ENCODE peak calls at places on chromosomes 2 and 18, in seven cellular contexts. One of them, this sample, is unnamed. For H3K4me1, the result is how much of the 10 kb centered on the place peaks cover.

GRCh38 chr2:2566396-2567323 is 235.6 kb upstream of the MYT1L start:
- DNase-seq in mesenchymal stem cell: no peak
- DNase-seq in neuronal stem cell: no peak
- DNase-seq in IMR-90: no peak
- DNase-seq in H1: no peak
- DNase-seq in mesendoderm: no peak
- DNase-seq in trophoblast cell: no peak
- DNase-seq in this sample: no peak

GRCh38 chr2:85505551-85506238 is 33.3 kb upstream of the MAT2A start:
- DNase-seq in mesenchymal stem cell: no peak
- DNase-seq in neuronal stem cell: no peak
- DNase-seq in IMR-90: no peak
- DNase-seq in H1: no peak
- DNase-seq in mesendoderm: no peak
- DNase-seq in trophoblast cell: no peak
- DNase-seq in this sample: no peak

GRCh38 chr2:223801702-223802101 is 35.7 kb downstream of the AP1S3 start:
- DNase-seq in mesenchymal stem cell: no peak
- DNase-seq in neuronal stem cell: no peak
- DNase-seq in IMR-90: no peak
- DNase-seq in H1: no peak
- DNase-seq in mesendoderm: no peak
- DNase-seq in trophoblast cell: no peak
- DNase-seq in this sample: no peak

GRCh38 chr2:35946431-35946991 is 409.1 kb upstream of the CRIM1 start:
- DNase-seq in mesenchymal stem cell: no peak
- DNase-seq in neuronal stem cell: no peak
- DNase-seq in IMR-90: no peak
- DNase-seq in H1: no peak
- DNase-seq in mesendoderm: no peak
- DNase-seq in trophoblast cell: no peak
- DNase-seq in this sample: no peak

GRCh38 chr18:46591821-46592391 is 65.1 kb downstream of the LOXHD1 start:
- DNase-seq in mesenchymal stem cell: no peak
- DNase-seq in neuronal stem cell: no peak
- DNase-seq in IMR-90: no peak
- DNase-seq in H1: no peak
- DNase-seq in mesendoderm: peak
- DNase-seq in trophoblast cell: no peak
- DNase-seq in this sample: no peak

GRCh38 chr2:130355181-130355577 is 677 bp upstream of the PTPN18 start:
- DNase-seq in mesenchymal stem cell: peak
- DNase-seq in neuronal stem cell: no peak
- DNase-seq in IMR-90: no peak
- DNase-seq in H1: no peak
- DNase-seq in mesendoderm: no peak
- DNase-seq in trophoblast cell: no peak
- DNase-seq in this sample: no peak

GRCh38 chr2:207481924-207482323 is 47.8 kb upstream of the CREB1 start:
- DNase-seq in mesenchymal stem cell: no peak
- DNase-seq in neuronal stem cell: no peak
- DNase-seq in IMR-90: no peak
- DNase-seq in H1: no peak
- DNase-seq in mesendoderm: no peak
- DNase-seq in trophoblast cell: no peak
- DNase-seq in this sample: no peak

GRCh38 chr2:8441986-8442385 is 239.9 kb upstream of the ID2 start:
- DNase-seq in mesenchymal stem cell: no peak
- DNase-seq in neuronal stem cell: no peak
- DNase-seq in IMR-90: no peak
- DNase-seq in H1: no peak
- DNase-seq in mesendoderm: no peak
- DNase-seq in trophoblast cell: no peak
- DNase-seq in this sample: no peak

GRCh38 chr2:197803033-197803444 is 1.4 kb upstream of the PLCL1 start:
- DNase-seq in mesenchymal stem cell: peak
- DNase-seq in neuronal stem cell: no peak
- DNase-seq in IMR-90: peak
- DNase-seq in H1: no peak
- DNase-seq in mesendoderm: peak
- DNase-seq in trophoblast cell: peak
- DNase-seq in this sample: no peak

GRCh38 chr18:47100214-47100831 is 50.0 kb downstream of the HDHD2 start:
- DNase-seq in mesenchymal stem cell: peak
- DNase-seq in neuronal stem cell: peak
- DNase-seq in IMR-90: peak
- DNase-seq in H1: peak
- DNase-seq in mesendoderm: peak
- DNase-seq in trophoblast cell: peak
- DNase-seq in this sample: peak

GRCh38 chr2:222714361-222715256 is 43.2 kb downstream of the MOGAT1 start:
- DNase-seq in mesenchymal stem cell: peak
- DNase-seq in neuronal stem cell: no peak
- DNase-seq in IMR-90: no peak
- DNase-seq in H1: no peak
- DNase-seq in mesendoderm: no peak
- DNase-seq in trophoblast cell: no peak
- DNase-seq in this sample: no peak

GRCh38 chr2:203871371-203871983 is 3.9 kb downstream of the CTLA4 start:
- DNase-seq in mesenchymal stem cell: no peak
- DNase-seq in neuronal stem cell: no peak
- DNase-seq in IMR-90: no peak
- DNase-seq in H1: no peak
- DNase-seq in mesendoderm: no peak
- DNase-seq in trophoblast cell: no peak
- DNase-seq in this sample: no peak

GRCh38 chr2:157809212-157809611 is 66.9 kb downstream of the ACVR1 start:
- DNase-seq in mesenchymal stem cell: peak
- DNase-seq in neuronal stem cell: no peak
- DNase-seq in IMR-90: peak
- DNase-seq in H1: no peak
- DNase-seq in mesendoderm: no peak
- DNase-seq in trophoblast cell: no peak
- DNase-seq in this sample: no peak

GRCh38 chr18:46916551-46917107 is 678 bp downstream of the PIAS2 start:
- DNase-seq in mesenchymal stem cell: peak
- DNase-seq in neuronal stem cell: peak
- DNase-seq in IMR-90: peak
- DNase-seq in H1: peak
- DNase-seq in mesendoderm: peak
- DNase-seq in trophoblast cell: no peak
- DNase-seq in this sample: peak

GRCh38 chr2:117862459-117862858 is 48.0 kb downstream of the DDX18 start:
- DNase-seq in mesenchymal stem cell: no peak
- DNase-seq in neuronal stem cell: no peak
- DNase-seq in IMR-90: no peak
- DNase-seq in H1: no peak
- DNase-seq in mesendoderm: no peak
- DNase-seq in trophoblast cell: no peak
- DNase-seq in this sample: no peak

GRCh38 chr18:49795612-49796552 is 17.5 kb downstream of the ACAA2 start:
- DNase-seq in mesenchymal stem cell: peak
- DNase-seq in neuronal stem cell: no peak
- DNase-seq in IMR-90: peak
- DNase-seq in H1: no peak
- DNase-seq in mesendoderm: no peak
- DNase-seq in trophoblast cell: no peak
- DNase-seq in this sample: no peak

GRCh38 chr2:25473131-25473530 is 131.4 kb upstream of the DNMT3A start:
- DNase-seq in mesenchymal stem cell: peak
- DNase-seq in neuronal stem cell: no peak
- DNase-seq in IMR-90: no peak
- DNase-seq in H1: no peak
- DNase-seq in mesendoderm: no peak
- DNase-seq in trophoblast cell: no peak
- DNase-seq in this sample: no peak

GRCh38 chr2:24930768-24931167 is 10.7 kb upstream of the ADCY3 start:
- DNase-seq in mesenchymal stem cell: no peak
- DNase-seq in neuronal stem cell: no peak
- DNase-seq in IMR-90: peak
- DNase-seq in H1: no peak
- DNase-seq in mesendoderm: no peak
- DNase-seq in trophoblast cell: no peak
- DNase-seq in this sample: no peak

GRCh38 chr2:181742908-181743722 is 62.8 kb upstream of the NEUROD1 start:
- DNase-seq in mesenchymal stem cell: peak
- DNase-seq in neuronal stem cell: peak
- DNase-seq in IMR-90: peak
- DNase-seq in H1: no peak
- DNase-seq in mesendoderm: peak
- DNase-seq in trophoblast cell: peak
- DNase-seq in this sample: no peak

GRCh38 chr2:58594175-58594574 is 353.1 kb upstream of the FANCL start:
- DNase-seq in mesenchymal stem cell: no peak
- DNase-seq in neuronal stem cell: no peak
- DNase-seq in IMR-90: no peak
- DNase-seq in H1: no peak
- DNase-seq in mesendoderm: peak
- DNase-seq in trophoblast cell: no peak
- DNase-seq in this sample: peak

GRCh38 chr2:216665240-216665639 is 30.1 kb downstream of the IGFBP5 start:
- DNase-seq in mesenchymal stem cell: no peak
- DNase-seq in neuronal stem cell: no peak
- DNase-seq in IMR-90: no peak
- DNase-seq in H1: no peak
- DNase-seq in mesendoderm: peak
- DNase-seq in trophoblast cell: no peak
- DNase-seq in this sample: peak

GRCh38 chr2:186422226-186422625 is 63.8 kb upstream of the ZC3H15 start:
- DNase-seq in mesenchymal stem cell: peak
- DNase-seq in neuronal stem cell: no peak
- DNase-seq in IMR-90: peak
- DNase-seq in H1: no peak
- DNase-seq in mesendoderm: no peak
- DNase-seq in trophoblast cell: no peak
- DNase-seq in this sample: no peak

DNA sequence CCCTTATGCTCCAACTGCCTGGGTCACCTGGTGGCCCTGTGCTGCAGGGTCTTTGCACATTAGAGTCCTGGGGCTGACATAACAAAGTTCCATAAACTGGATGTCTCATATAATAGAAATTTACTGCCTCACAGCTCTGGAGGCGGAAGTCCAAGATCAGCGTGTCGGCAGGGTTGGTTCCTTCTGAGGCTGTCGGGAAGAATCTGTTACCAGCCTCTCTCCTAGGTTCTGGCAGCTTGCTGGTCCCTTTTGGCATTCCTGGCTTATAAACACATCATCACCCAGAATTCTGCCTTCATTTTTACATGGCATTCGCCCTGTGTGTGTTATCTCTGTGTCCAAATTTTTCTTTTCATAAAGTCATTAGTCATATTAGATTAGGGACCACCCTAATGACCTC is 170.5 kb downstream of the NDUFA10 start:
- DNase-seq in mesenchymal stem cell: no peak
- DNase-seq in neuronal stem cell: no peak
- DNase-seq in IMR-90: no peak
- DNase-seq in H1: no peak
- DNase-seq in mesendoderm: no peak
- DNase-seq in trophoblast cell: no peak
- DNase-seq in this sample: no peak
- H2BK120ac ChIP-seq in mesenchymal stem cell: no peak
- H2BK120ac ChIP-seq in neuronal stem cell: no peak
- H2BK120ac ChIP-seq in IMR-90: no peak
- H2BK120ac ChIP-seq in H1: no peak
- H2BK120ac ChIP-seq in mesendoderm: no peak
- H2BK120ac ChIP-seq in trophoblast cell: no peak
- H2BK120ac ChIP-seq in this sample: no peak

GRCh38 chr2:47516496-47517104 is 113.6 kb downstream of the MSH2 start:
- DNase-seq in mesenchymal stem cell: no peak
- DNase-seq in neuronal stem cell: no peak
- DNase-seq in IMR-90: no peak
- DNase-seq in H1: no peak
- DNase-seq in mesendoderm: peak
- DNase-seq in trophoblast cell: no peak
- DNase-seq in this sample: no peak
- H3K4me1 ChIP-seq in mesenchymal stem cell: under half
- H3K4me1 ChIP-seq in neuronal stem cell: under half
- H3K4me1 ChIP-seq in IMR-90: under half
- H3K4me1 ChIP-seq in H1: under half
- H3K4me1 ChIP-seq in mesendoderm: under half
- H3K4me1 ChIP-seq in trophoblast cell: under half
- H3K4me1 ChIP-seq in this sample: under half

GRCh38 chr2:5484868-5485267 is 207.3 kb upstream of the SOX11 start:
- DNase-seq in mesenchymal stem cell: no peak
- DNase-seq in neuronal stem cell: no peak
- DNase-seq in IMR-90: no peak
- DNase-seq in H1: no peak
- DNase-seq in mesendoderm: no peak
- DNase-seq in trophoblast cell: no peak
- DNase-seq in this sample: no peak
- H2BK120ac ChIP-seq in mesenchymal stem cell: no peak
- H2BK120ac ChIP-seq in neuronal stem cell: no peak
- H2BK120ac ChIP-seq in IMR-90: no peak
- H2BK120ac ChIP-seq in H1: peak
- H2BK120ac ChIP-seq in mesendoderm: no peak
- H2BK120ac ChIP-seq in trophoblast cell: no peak
- H2BK120ac ChIP-seq in this sample: no peak

GRCh38 chr18:45415614-45416013 is 199.7 kb upstream of the SLC14A2 start:
- DNase-seq in mesenchymal stem cell: no peak
- DNase-seq in neuronal stem cell: no peak
- DNase-seq in IMR-90: no peak
- DNase-seq in H1: no peak
- DNase-seq in mesendoderm: no peak
- DNase-seq in trophoblast cell: no peak
- DNase-seq in this sample: peak
- H3K4me1 ChIP-seq in mesenchymal stem cell: under half
- H3K4me1 ChIP-seq in neuronal stem cell: under half
- H3K4me1 ChIP-seq in IMR-90: under half
- H3K4me1 ChIP-seq in H1: under half
- H3K4me1 ChIP-seq in mesendoderm: under half
- H3K4me1 ChIP-seq in trophoblast cell: under half
- H3K4me1 ChIP-seq in this sample: under half

GRCh38 chr2:161008311-161008710 is 151.9 kb upstream of the TANK start:
- DNase-seq in mesenchymal stem cell: no peak
- DNase-seq in neuronal stem cell: no peak
- DNase-seq in IMR-90: no peak
- DNase-seq in H1: no peak
- DNase-seq in mesendoderm: no peak
- DNase-seq in trophoblast cell: peak
- DNase-seq in this sample: no peak
- H2BK120ac ChIP-seq in mesenchymal stem cell: no peak
- H2BK120ac ChIP-seq in neuronal stem cell: no peak
- H2BK120ac ChIP-seq in IMR-90: no peak
- H2BK120ac ChIP-seq in H1: no peak
- H2BK120ac ChIP-seq in mesendoderm: no peak
- H2BK120ac ChIP-seq in trophoblast cell: no peak
- H2BK120ac ChIP-seq in this sample: no peak

DNA sequence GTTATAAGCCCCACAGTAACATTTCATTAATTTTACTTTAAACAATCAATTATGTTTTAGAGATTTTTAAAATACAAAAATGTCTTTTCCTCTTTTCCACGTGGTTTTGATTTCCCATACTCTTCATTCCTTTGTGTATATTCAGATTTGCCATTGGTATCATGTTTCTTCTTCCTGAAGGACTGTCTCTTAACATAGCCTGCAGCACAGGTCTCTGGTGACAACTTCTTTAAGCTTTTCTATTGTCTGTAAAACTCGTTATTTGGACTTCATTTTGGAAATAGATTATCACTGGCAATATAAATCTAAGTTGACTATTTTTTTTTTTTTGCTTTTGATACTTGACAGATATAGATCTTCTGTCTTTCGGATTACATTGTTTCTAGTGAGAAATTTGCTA is 115.2 kb upstream of the KLHL29 start:
- DNase-seq in mesenchymal stem cell: no peak
- DNase-seq in neuronal stem cell: no peak
- DNase-seq in IMR-90: no peak
- DNase-seq in H1: no peak
- DNase-seq in mesendoderm: peak
- DNase-seq in trophoblast cell: no peak
- DNase-seq in this sample: no peak
- H3K4me1 ChIP-seq in mesenchymal stem cell: under half
- H3K4me1 ChIP-seq in neuronal stem cell: under half
- H3K4me1 ChIP-seq in IMR-90: under half
- H3K4me1 ChIP-seq in H1: under half
- H3K4me1 ChIP-seq in mesendoderm: under half
- H3K4me1 ChIP-seq in trophoblast cell: under half
- H3K4me1 ChIP-seq in this sample: under half